ENCODE peak calls at places on chromosomes 16 and 17, in ten cellular contexts. T, C, I, R, M, D, K, L, X and O are unnamed samples.

GRCh38 chr16:19168173-19169080 is at the start of gene SYT17:
- DNase-seq in K (peak), T (no peak), D (no peak), M (no peak), I (no peak), R (peak), C (peak), L (peak), X (no peak), O (peak)

GRCh38 chr16:25066747-25067631 is 44.6 kb upstream of the LCMT1 start:
- DNase-seq in C (peak), X (peak), L (peak), K (peak), M (peak), D (peak), R (peak), T (peak), I (peak), O (peak)

GRCh38 chr16:85102106-85102630 is 10.1 kb downstream of the CIBAR2 start:
- DNase-seq in D (no peak), L (no peak), C (no peak), I (no peak), T (no peak), X (no peak), R (no peak), M (no peak), K (no peak), O (no peak)

GRCh38 chr17:1597861-1598342 is 30.7 kb downstream of the SLC43A2 start:
- DNase-seq in D (no peak), K (no peak), T (no peak), R (no peak), I (no peak), C (no peak), X (no peak), L (no peak), M (no peak), O (no peak)

GRCh38 chr16:46651305-46651704 is 30.1 kb upstream of the SHCBP1 start:
- DNase-seq in I (no peak), K (no peak), C (no peak), M (no peak), L (no peak), X (no peak), D (no peak), R (no peak), T (no peak), O (no peak)

GRCh38 chr16:5422047-5422446 is 324.5 kb upstream of the EEF2KMT start:
- DNase-seq in X (no peak), D (no peak), T (no peak), L (no peak), R (no peak), C (no peak), K (no peak), I (no peak), M (no peak), O (no peak)

GRCh38 chr16:64250866-64251265 is 871.0 kb downstream of the CDH11 start:
- DNase-seq in X (no peak), T (no peak), R (peak), K (no peak), M (no peak), I (no peak), D (no peak), L (peak), C (no peak), O (no peak)

GRCh38 chr16:77514500-77515225 is 79.8 kb upstream of the ADAMTS18 start:
- DNase-seq in D (no peak), I (no peak), C (no peak), T (no peak), L (no peak), X (no peak), K (no peak), R (no peak), M (no peak), O (no peak)

GRCh38 chr16:31265329-31266245 is 5.8 kb downstream of the ITGAM start:
- DNase-seq in L (peak), X (peak), M (peak), I (peak), K (peak), T (peak), C (peak), R (no peak), D (no peak), O (no peak)

GRCh38 chr16:79980650-79981521 is 380.3 kb upstream of the MAF start:
- DNase-seq in T (no peak), C (no peak), R (peak), I (no peak), K (no peak), X (no peak), D (no peak), M (no peak), L (no peak), O (peak)

GRCh38 chr16:72723781-72724180 is 324.1 kb downstream of the ZFHX3 start:
- DNase-seq in I (no peak), K (no peak), D (no peak), T (no peak), C (no peak), M (peak), R (no peak), X (no peak), L (peak), O (no peak)

GRCh38 chr17:67818110-67819002 is 6.9 kb upstream of the BPTF start:
- DNase-seq in X (no peak), T (no peak), L (no peak), M (peak), R (no peak), I (no peak), D (no peak), C (no peak), K (no peak), O (no peak)

GRCh38 chr17:7217113-7217987 is 2.3 kb downstream of the DLG4 start:
- DNase-seq in D (no peak), I (no peak), M (no peak), T (no peak), C (no peak), L (peak), R (peak), X (no peak), K (peak), O (peak)

GRCh38 chr17:62059394-62059793 is 5.7 kb downstream of the MED13 start:
- DNase-seq in R (no peak), I (no peak), X (no peak), C (no peak), L (no peak), K (no peak), D (no peak), T (no peak), M (no peak), O (no peak)